ENCODE peak calls at places on chromosome 4, in six cellular contexts. E is H1, X is HepG2, M is GM12878, F is GM12891, O is K562. B is an unnamed sample.

GRCh38 chr4:18736551-18736950 is 715.0 kb upstream of the LCORL start:
- DNase-seq in X (no peak), E (no peak), F (no peak), M (no peak), O (no peak), B (no peak)

GRCh38 chr4:146957252-146957651 is 11.6 kb upstream of the TTC29 start:
- DNase-seq in F (no peak), X (no peak), E (no peak), M (no peak), O (no peak), B (no peak)

GRCh38 chr4:121339824-121340223 is 41.0 kb downstream of the QRFPR start:
- DNase-seq in E (no peak), O (no peak), X (no peak), M (no peak), F (no peak), B (no peak)

GRCh38 chr4:12411072-12411471 is 982.4 kb upstream of the HS3ST1 start:
- DNase-seq in E (no peak), F (no peak), O (no peak), X (no peak), M (no peak), B (no peak)

GRCh38 chr4:111016416-111016815 is 393.5 kb upstream of the PITX2 start:
- DNase-seq in M (no peak), E (no peak), X (no peak), F (no peak), O (no peak), B (no peak)

GRCh38 chr4:116439330-116439729 is 646.0 kb downstream of the TRAM1L1 start:
- DNase-seq in F (no peak), M (no peak), E (no peak), X (no peak), O (no peak), B (no peak)

GRCh38 chr4:127849505-127850234 is 31.0 kb upstream of the PLK4 start:
- DNase-seq in F (no peak), O (no peak), X (no peak), M (no peak), E (no peak), B (no peak)

GRCh38 chr4:121070696-121071639 is 1.4 kb downstream of the NDNF start:
- DNase-seq in M (no peak), E (peak), F (no peak), O (no peak), X (no peak), B (no peak)

GRCh38 chr4:20464381-20464780 is 212.7 kb downstream of the SLIT2 start:
- DNase-seq in O (no peak), X (no peak), F (no peak), E (no peak), M (no peak), B (no peak)

GRCh38 chr4:5785806-5786680 is 75.0 kb downstream of the EVC start:
- DNase-seq in O (no peak), M (no peak), E (no peak), F (no peak), X (no peak), B (no peak)

GRCh38 chr4:21815651-21816050 is 132.9 kb downstream of the KCNIP4 start:
- DNase-seq in F (no peak), X (no peak), O (no peak), M (no peak), E (no peak), B (no peak)

GRCh38 chr4:48032721-48033120 is 16.1 kb downstream of the NIPAL1 start:
- DNase-seq in M (no peak), F (no peak), X (peak), O (no peak), E (no peak), B (no peak)

GRCh38 chr4:137967480-137968190 is 274.5 kb downstream of the SLC7A11 start:
- DNase-seq in X (no peak), O (peak), M (no peak), F (no peak), E (no peak), B (no peak)

GRCh38 chr4:99008051-99008450 is 12.5 kb downstream of the METAP1 start:
- DNase-seq in E (no peak), X (no peak), O (no peak), M (no peak), F (no peak), B (no peak)

GRCh38 chr4:56302775-56303174 is 84.5 kb downstream of the AASDH start:
- DNase-seq in E (no peak), M (no peak), O (no peak), X (no peak), F (no peak), B (no peak)

GRCh38 chr4:112172180-112172579 is 26.9 kb downstream of the FAM241A start:
- DNase-seq in F (peak), M (no peak), O (no peak), X (no peak), E (no peak), B (no peak)

GRCh38 chr4:31370866-31371465 is 650.8 kb downstream of the PCDH7 start:
- DNase-seq in O (peak), F (peak), E (no peak), X (peak), M (peak), B (no peak)

GRCh38 chr4:39732728-39733127 is 34.8 kb downstream of the UBE2K start:
- DNase-seq in O (no peak), X (no peak), F (no peak), E (peak), M (no peak), B (no peak)

GRCh38 chr4:105765690-105766407 is 57.3 kb downstream of the GSTCD start:
- DNase-seq in F (no peak), M (no peak), E (no peak), X (peak), O (peak), B (no peak)

GRCh38 chr4:85210353-85210752 is 243.9 kb upstream of the WDFY3 start:
- DNase-seq in F (no peak), M (no peak), E (no peak), O (no peak), X (no peak), B (no peak)

GRCh38 chr4:156294577-156294976 is 340.9 kb upstream of the CTSO start:
- DNase-seq in X (peak), O (no peak), F (no peak), M (no peak), E (no peak), B (no peak)

GRCh38 chr4:79678472-79679202 is 270.6 kb upstream of the GK2 start:
- DNase-seq in O (peak), M (no peak), E (no peak), F (no peak), X (no peak), B (no peak)

GRCh38 chr4:169135776-169136175 is 125.7 kb upstream of the CBR4 start:
- DNase-seq in E (no peak), X (no peak), M (no peak), F (no peak), O (no peak), B (no peak)

GRCh38 chr4:11341337-11342043 is 87.2 kb downstream of the HS3ST1 start:
- DNase-seq in X (no peak), M (no peak), E (no peak), F (no peak), O (no peak), B (no peak)

GRCh38 chr4:26522478-26522877 is 32.2 kb upstream of the CCKAR start:
- DNase-seq in O (no peak), X (no peak), M (no peak), E (no peak), F (no peak), B (no peak)

GRCh38 chr4:48931459-48931858 is 24.9 kb upstream of the OCIAD2 start:
- DNase-seq in F (no peak), M (no peak), E (no peak), X (no peak), O (no peak), B (no peak)

GRCh38 chr4:82428969-82429727 is 1.1 kb downstream of the HNRNPDL start:
- DNase-seq in O (peak), F (peak), M (peak), X (peak), E (peak), B (peak)

GRCh38 chr4:144627663-144628076 is 18.3 kb upstream of the HHIP start:
- DNase-seq in E (no peak), F (no peak), X (no peak), O (no peak), M (no peak), B (no peak)

GRCh38 chr4:40255722-40256281 is 59.0 kb downstream of the RHOH start:
- DNase-seq in O (no peak), X (peak), E (no peak), F (no peak), M (no peak), B (no peak)

GRCh38 chr4:173500841-173501591 is 29.0 kb downstream of the HAND2 start:
- DNase-seq in E (peak), M (no peak), O (no peak), F (no peak), X (no peak), B (no peak)

GRCh38 chr4:149552601-149553000 is 263.0 kb downstream of the IQCM start:
- DNase-seq in X (no peak), E (no peak), O (no peak), M (no peak), F (no peak), B (no peak)

GRCh38 chr4:56371426-56372220 is 15.7 kb downstream of the AASDH start:
- DNase-seq in E (no peak), O (no peak), M (no peak), X (no peak), F (no peak), B (no peak)

GRCh38 chr4:124025423-124025822 is 628.8 kb downstream of the SPRY1 start:
- DNase-seq in F (no peak), O (no peak), E (no peak), X (no peak), M (no peak), B (no peak)

GRCh38 chr4:124030038-124030638 is 633.5 kb downstream of the SPRY1 start:
- DNase-seq in X (no peak), M (no peak), O (no peak), F (no peak), E (no peak), B (no peak)

GRCh38 chr4:124028172-124028571 is 631.6 kb downstream of the SPRY1 start:
- DNase-seq in M (no peak), F (no peak), O (no peak), E (no peak), X (no peak), B (no peak)
- TF ChIP-seq POLR2AphosphoS5 in M (no peak), F (no peak), O (no peak), E (no peak), X (no peak), B (no peak)

GRCh38 chr4:37664696-37665095 is 21.5 kb downstream of the RELL1 start:
- DNase-seq in M (no peak), O (no peak), X (no peak), E (no peak), F (no peak), B (no peak)
- TF ChIP-seq TAF1 in M (no peak), O (no peak), X (no peak), E (no peak), F (no peak), B (no peak)

GRCh38 chr4:158829254-158829653 is 60.4 kb downstream of the FNIP2 start:
- DNase-seq in O (no peak), X (no peak), E (no peak), M (no peak), F (no peak), B (no peak)

GRCh38 chr4:158826882-158827281 is 58.1 kb downstream of the FNIP2 start:
- DNase-seq in E (no peak), M (no peak), X (peak), F (no peak), O (no peak), B (no peak)

GRCh38 chr4:158825443-158826036 is 56.7 kb downstream of the FNIP2 start:
- DNase-seq in F (no peak), O (no peak), M (no peak), E (no peak), X (peak), B (no peak)

GRCh38 chr4:158826057-158826456 is 57.2 kb downstream of the FNIP2 start:
- DNase-seq in E (no peak), F (no peak), O (no peak), X (no peak), M (no peak), B (no peak)

GRCh38 chr4:158827475-158828085 is 58.8 kb downstream of the FNIP2 start:
- DNase-seq in M (no peak), E (no peak), F (no peak), O (no peak), X (no peak), B (no peak)
- TF ChIP-seq POLR2A in M (no peak), E (no peak), F (no peak), O (no peak), X (no peak), B (no peak)

DNA sequence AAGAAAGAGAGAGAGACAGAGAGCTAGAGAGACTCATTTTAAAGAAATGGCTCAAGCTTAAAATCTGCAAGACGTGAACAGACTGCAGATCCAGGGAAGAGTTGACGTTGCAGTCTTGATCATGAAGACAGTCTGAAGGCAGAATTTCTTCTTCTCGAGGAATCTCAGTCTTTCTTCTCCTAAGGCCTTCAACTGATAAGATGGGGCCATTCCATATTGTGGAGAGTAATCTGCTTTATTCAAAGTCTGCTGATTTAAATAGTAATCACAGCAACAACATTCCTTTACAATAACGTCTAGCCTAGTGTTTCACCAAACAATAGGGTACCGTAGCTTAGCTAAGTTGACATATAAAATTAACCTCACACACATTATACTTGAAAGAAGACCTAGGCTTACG is 208.4 kb upstream of the ADAMTS3 start:
- DNase-seq in F (no peak), M (no peak), X (no peak), E (no peak), O (no peak), B (no peak)
- TF ChIP-seq POLR2AphosphoS5 in F (no peak), M (no peak), X (no peak), E (no peak), O (no peak), B (no peak)